ENCODE peak calls at places on chromosomes 2 and 18, in eight cellular contexts. X is ovary, H is sigmoid colon, C is endothelial cell of umbilical vein, S is GM12891, U is Peyer's patch, T is lower leg skin, W is H1. L is an unnamed sample.

GRCh38 chr2:69703189-69703588 is 38.7 kb upstream of the ANXA4 start:
- DNase-seq in X (no peak), H (no peak), C (no peak), S (no peak), U (no peak), T (no peak), W (no peak), L (no peak)

GRCh38 chr2:144580521-144581153 is 60.7 kb upstream of the ZEB2 start:
- DNase-seq in X (no peak), H (no peak), C (peak), S (no peak), U (no peak), T (no peak), W (no peak), L (no peak)

GRCh38 chr2:107738268-107738667 is 88.4 kb upstream of the RGPD4 start:
- DNase-seq in X (no peak), H (no peak), C (no peak), S (no peak), U (no peak), T (no peak), W (no peak), L (no peak)

GRCh38 chr2:144453039-144453336 is 66.9 kb downstream of the ZEB2 start:
- DNase-seq in X (no peak), H (no peak), C (no peak), S (no peak), U (no peak), T (no peak), W (no peak), L (no peak)

GRCh38 chr2:17912266-17912691 is 33.8 kb downstream of the KCNS3 start:
- DNase-seq in X (no peak), H (no peak), C (no peak), S (peak), U (no peak), T (no peak), W (no peak), L (no peak)

GRCh38 chr18:10055125-10055750 is 141.4 kb downstream of the VAPA start:
- DNase-seq in X (no peak), H (no peak), C (peak), S (no peak), U (no peak), T (no peak), W (no peak), L (no peak)

GRCh38 chr2:233711312-233712008 is 1.2 kb upstream of the UGT1A5 start:
- DNase-seq in X (peak), H (peak), C (peak), S (peak), U (peak), T (peak), W (peak), L (peak)

GRCh38 chr18:36025025-36025424 is 42.3 kb downstream of the RPRD1A start:
- DNase-seq in X (no peak), H (no peak), C (peak), S (no peak), U (no peak), T (no peak), W (no peak), L (no peak)

GRCh38 chr2:27408601-27409320 is 630 bp downstream of the PPM1G start:
- DNase-seq in X (no peak), H (no peak), C (peak), S (no peak), U (no peak), T (no peak), W (no peak), L (peak)

GRCh38 chr2:241135737-241136136 is 13.5 kb downstream of the PASK start:
- DNase-seq in X (no peak), H (peak), C (no peak), S (no peak), U (peak), T (no peak), W (no peak), L (no peak)

GRCh38 chr2:10620481-10620880 is 69.3 kb downstream of the NOL10 start:
- DNase-seq in X (no peak), H (no peak), C (no peak), S (no peak), U (no peak), T (no peak), W (no peak), L (peak)

GRCh38 chr2:197209742-197210408 is 100.7 kb downstream of the ANKRD44 start:
- DNase-seq in X (no peak), H (no peak), C (no peak), S (no peak), U (no peak), T (no peak), W (no peak), L (no peak)

GRCh38 chr18:13220326-13220991 is 1.9 kb downstream of the LDLRAD4 start:
- DNase-seq in X (no peak), H (no peak), C (no peak), S (no peak), U (peak), T (peak), W (no peak), L (no peak)

GRCh38 chr2:11065833-11066232 is 89.4 kb upstream of the SLC66A3 start:
- DNase-seq in X (no peak), H (no peak), C (no peak), S (no peak), U (no peak), T (peak), W (no peak), L (no peak)

GRCh38 chr2:135742307-135742838 is 718 bp downstream of the UBXN4 start:
- DNase-seq in X (no peak), H (no peak), C (peak), S (peak), U (peak), T (no peak), W (no peak), L (no peak)

GRCh38 chr18:12478269-12479057 is 70.7 kb downstream of the PRELID3A start:
- DNase-seq in X (no peak), H (no peak), C (no peak), S (no peak), U (no peak), T (no peak), W (no peak), L (no peak)

DNA sequence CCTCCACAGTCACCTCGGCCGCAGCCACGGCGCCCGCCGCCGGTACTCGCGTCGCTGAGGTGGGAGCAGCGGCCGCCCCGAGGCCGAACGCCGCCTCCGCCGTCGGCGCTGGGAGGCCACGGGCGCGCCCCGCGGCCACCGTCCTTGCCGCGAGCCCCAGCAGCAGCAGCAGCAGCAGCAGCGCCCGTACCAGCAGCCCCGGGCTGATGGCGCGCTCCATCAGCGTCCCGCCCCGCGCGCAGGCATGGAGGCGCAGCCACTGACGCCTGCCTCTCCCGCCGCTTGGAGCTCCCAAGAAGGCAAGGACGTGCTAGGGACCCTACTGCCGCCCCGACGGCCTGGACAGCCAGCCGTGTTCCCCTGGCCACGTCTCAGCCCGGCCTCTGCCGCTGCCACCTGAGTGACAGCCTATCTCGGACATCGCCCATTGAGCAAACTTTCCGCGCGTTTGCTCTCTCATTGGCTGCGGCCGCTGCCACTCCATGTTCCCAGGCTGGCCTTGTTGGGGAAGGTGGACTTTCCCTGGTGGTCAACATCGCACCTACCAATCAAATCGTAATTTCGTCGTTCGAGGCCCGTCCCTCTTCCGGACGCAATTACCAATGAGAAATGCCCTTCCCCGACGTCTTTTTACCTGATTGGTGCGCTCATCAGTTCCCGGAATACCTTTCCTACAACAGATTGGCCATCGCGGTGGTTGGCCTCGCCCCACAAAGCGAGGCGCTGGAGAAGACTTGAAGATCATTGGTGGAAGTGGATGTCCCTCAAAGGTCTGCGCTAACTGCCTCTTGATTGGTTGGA is at the start of gene EIF2AK3:
- DNase-seq in X (peak), H (peak), C (peak), S (peak), U (peak), T (peak), W (peak), L (peak)
- TF ChIP-seq POLR2A in X (peak), H (peak), C (no peak), S (peak), U (peak), T (peak), W (no peak), L (peak)

GRCh38 chr2:205803507-205803906 is 121.2 kb downstream of the NRP2 start:
- DNase-seq in X (no peak), H (no peak), C (no peak), S (no peak), U (no peak), T (no peak), W (no peak), L (no peak)

GRCh38 chr2:205807229-205807628 is 124.9 kb downstream of the NRP2 start:
- DNase-seq in X (no peak), H (no peak), C (no peak), S (no peak), U (no peak), T (no peak), W (no peak), L (no peak)

GRCh38 chr2:205807758-205808157 is 125.5 kb downstream of the NRP2 start:
- DNase-seq in X (no peak), H (no peak), C (no peak), S (no peak), U (no peak), T (no peak), W (no peak), L (no peak)

GRCh38 chr2:205808493-205809121 is 126.3 kb downstream of the NRP2 start:
- DNase-seq in X (no peak), H (peak), C (no peak), S (no peak), U (no peak), T (no peak), W (no peak), L (no peak)

DNA sequence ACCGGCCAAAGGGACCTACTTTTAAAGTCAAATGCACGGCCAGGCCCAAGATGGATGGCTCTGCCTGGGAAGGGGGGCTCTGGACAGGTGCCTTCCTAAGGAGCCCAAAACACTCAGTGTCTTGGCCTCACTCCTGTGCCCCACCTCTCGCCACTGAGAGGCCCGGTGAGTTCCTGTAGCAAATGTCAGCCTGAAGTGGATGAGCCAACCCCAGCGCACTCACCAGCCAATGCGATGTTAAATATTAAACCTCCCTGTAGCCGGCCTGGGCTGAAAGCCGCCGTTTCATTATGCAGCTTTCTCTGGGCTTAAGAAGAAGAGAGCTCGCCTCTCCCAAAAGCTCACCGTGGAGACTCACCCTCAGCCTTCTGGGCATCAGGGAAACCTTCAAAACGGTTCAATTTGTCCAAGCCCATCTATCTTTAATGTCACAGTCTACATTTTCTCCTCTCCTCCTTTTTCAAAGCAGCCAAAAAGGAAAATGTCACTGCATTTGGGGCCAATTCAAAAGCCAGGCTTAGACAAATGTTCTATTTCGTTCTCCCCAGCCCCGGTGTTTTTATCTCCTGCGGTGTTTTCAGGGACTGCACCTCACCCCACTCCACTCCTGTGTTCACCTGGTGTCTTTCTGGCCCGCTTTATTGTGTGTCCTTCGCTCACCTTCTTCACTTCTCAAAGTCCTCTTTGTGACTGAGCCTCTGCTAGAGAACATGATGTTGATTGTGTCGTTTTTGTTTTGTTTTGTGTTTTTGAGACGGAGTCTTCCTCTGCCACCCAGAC is 124.0 kb downstream of the NRP2 start:
- DNase-seq in X (no peak), H (no peak), C (no peak), S (no peak), U (no peak), T (no peak), W (no peak), L (no peak)
- TF ChIP-seq POLR2A in X (no peak), H (no peak), C (no peak), S (no peak), U (no peak), T (no peak), W (no peak), L (no peak)

GRCh38 chr2:175180701-175181103 is 808 bp downstream of the ATP5MC3 start:
- DNase-seq in X (peak), H (peak), C (peak), S (peak), U (no peak), T (no peak), W (no peak), L (no peak)
- TF ChIP-seq POLR2A in X (no peak), H (no peak), C (no peak), S (peak), U (peak), T (no peak), W (no peak), L (peak)

DNA sequence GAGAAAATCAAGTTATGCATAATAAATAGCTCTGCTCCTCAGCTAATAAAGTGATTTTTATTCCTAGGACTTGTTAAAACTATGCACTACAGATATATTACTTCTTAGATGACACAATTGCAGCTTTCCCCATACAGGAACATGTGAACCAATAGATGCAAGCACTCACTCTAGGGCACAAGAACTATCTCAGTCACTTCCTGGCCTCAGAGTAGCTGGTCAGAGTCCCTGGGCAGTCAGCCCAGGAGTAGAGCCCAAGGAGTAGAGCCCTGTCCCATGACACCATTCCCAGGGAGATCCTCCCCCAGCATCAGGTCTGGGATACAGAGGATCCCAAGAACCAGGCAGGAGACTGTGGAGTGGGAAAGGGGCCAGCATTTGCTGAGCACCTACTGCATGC is 2.7 kb downstream of the TNS1 start:
- DNase-seq in X (peak), H (peak), C (no peak), S (no peak), U (no peak), T (no peak), W (no peak), L (no peak)
- TF ChIP-seq POLR2A in X (no peak), H (no peak), C (no peak), S (no peak), U (no peak), T (no peak), W (no peak), L (no peak)

DNA sequence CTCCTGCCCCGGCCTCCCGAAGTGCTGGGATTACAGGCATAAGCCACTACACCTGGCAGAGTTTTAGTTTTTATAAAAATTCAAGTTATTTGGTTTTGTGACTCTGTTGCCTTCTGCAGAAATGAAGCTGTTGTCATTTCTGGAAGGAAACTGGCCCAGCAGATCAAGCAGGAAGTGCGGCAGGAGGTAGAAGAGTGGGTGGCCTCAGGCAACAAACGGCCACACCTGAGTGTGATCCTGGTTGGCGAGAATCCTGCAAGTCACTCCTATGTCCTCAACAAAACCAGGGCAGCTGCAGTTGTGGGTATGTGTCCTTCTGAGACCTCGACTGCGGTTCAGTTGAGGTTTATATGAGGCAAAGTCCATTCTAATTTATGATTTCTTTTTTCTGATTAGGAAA is 7.2 kb downstream of the MTHFD2 start:
- DNase-seq in X (no peak), H (no peak), C (no peak), S (no peak), U (peak), T (peak), W (no peak), L (no peak)
- TF ChIP-seq POLR2A in X (no peak), H (no peak), C (no peak), S (no peak), U (no peak), T (no peak), W (no peak), L (no peak)

GRCh38 chr2:21032338-21033236 is 11.3 kb downstream of the APOB start:
- DNase-seq in X (no peak), H (no peak), C (no peak), S (no peak), U (no peak), T (no peak), W (no peak), L (no peak)

GRCh38 chr2:21033237-21034155 is 10.4 kb downstream of the APOB start:
- DNase-seq in X (no peak), H (no peak), C (no peak), S (no peak), U (no peak), T (no peak), W (no peak), L (no peak)

GRCh38 chr2:21028021-21028947 is 15.6 kb downstream of the APOB start:
- DNase-seq in X (no peak), H (no peak), C (no peak), S (no peak), U (no peak), T (no peak), W (no peak), L (no peak)

GRCh38 chr2:21029519-21029918 is 14.4 kb downstream of the APOB start:
- DNase-seq in X (no peak), H (no peak), C (no peak), S (no peak), U (no peak), T (no peak), W (no peak), L (no peak)

DNA sequence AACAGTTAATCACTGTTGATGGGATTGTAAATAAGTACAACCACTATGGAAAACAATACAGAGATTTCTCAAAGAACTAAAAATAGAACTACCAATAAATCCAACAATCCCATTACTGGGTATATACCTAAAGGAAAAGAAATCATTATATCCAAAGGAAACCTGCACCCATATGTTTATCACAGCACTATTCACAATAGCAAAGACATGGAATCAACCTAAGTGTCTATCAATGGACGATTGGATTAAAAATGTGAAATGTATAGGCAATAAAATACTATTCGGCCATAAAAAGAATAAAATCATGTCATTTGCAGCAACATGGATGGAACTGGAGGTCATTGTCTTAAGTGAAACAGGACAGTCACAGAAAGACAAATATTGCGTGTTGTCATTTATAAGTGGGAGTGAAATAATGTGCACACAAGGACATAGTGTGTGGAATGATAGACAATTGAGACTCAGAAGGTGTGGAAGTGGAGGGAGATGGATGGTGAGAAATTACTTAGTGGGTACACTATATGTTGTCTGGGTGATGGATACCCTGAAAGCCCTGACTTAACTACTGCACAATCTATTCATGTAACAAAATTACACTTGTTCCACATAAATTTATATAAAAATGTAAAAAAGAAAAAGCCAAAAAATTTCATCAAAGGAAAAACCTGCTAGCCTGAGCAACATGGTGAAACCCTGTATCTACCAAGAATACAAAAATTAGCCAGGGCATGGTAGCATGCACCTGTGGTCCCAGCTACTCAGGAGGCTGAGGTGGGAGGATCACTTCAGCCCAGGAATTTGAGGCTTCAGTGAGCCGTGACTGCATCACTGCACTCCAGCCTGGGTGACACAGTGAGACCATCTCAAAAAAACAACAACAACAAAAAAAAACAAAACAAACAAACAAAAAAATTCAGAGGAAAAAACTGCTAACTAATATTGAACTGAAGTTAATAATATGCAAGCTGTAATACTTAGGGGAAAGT is 12.6 kb downstream of the APOB start:
- DNase-seq in X (no peak), H (no peak), C (no peak), S (no peak), U (no peak), T (no peak), W (no peak), L (no peak)
- TF ChIP-seq POLR2A in X (no peak), H (no peak), C (no peak), S (no peak), U (no peak), T (no peak), W (no peak), L (no peak)

GRCh38 chr18:48951448-48952286 is 902 bp upstream of the SMAD7 start:
- DNase-seq in X (peak), H (peak), C (peak), S (peak), U (peak), T (peak), W (peak), L (peak)

GRCh38 chr18:48948112-48949050 is 2.4 kb downstream of the SMAD7 start:
- DNase-seq in X (peak), H (peak), C (peak), S (no peak), U (peak), T (no peak), W (no peak), L (no peak)

GRCh38 chr18:48949051-48949605 is 1.6 kb downstream of the SMAD7 start:
- DNase-seq in X (peak), H (peak), C (peak), S (no peak), U (peak), T (no peak), W (no peak), L (no peak)

GRCh38 chr18:48950536-48951447 is at the start of gene SMAD7:
- DNase-seq in X (peak), H (no peak), C (peak), S (no peak), U (no peak), T (no peak), W (no peak), L (no peak)

GRCh38 chr18:48949606-48950535 is 894 bp downstream of the SMAD7 start:
- DNase-seq in X (peak), H (no peak), C (peak), S (no peak), U (peak), T (no peak), W (peak), L (no peak)
- TF ChIP-seq POLR2A in X (no peak), H (no peak), C (no peak), S (no peak), U (peak), T (no peak), W (peak), L (no peak)

GRCh38 chr2:202871161-202872141 is at the start of gene ICA1L:
- DNase-seq in X (peak), H (peak), C (peak), S (peak), U (peak), T (peak), W (peak), L (peak)
- TF ChIP-seq POLR2A in X (no peak), H (no peak), C (no peak), S (peak), U (peak), T (no peak), W (peak), L (peak)

L was measured in H54.